ENCODE peak calls at places on chromosomes 6 and 20, in six cellular contexts. N is colonic mucosa, M is fibroblast of the aortic adventitia, Z is lower lobe of right lung, W is tibial artery, E is uterus. V is an unnamed sample.

GRCh38 chr6:158629376-158630221 is 14.9 kb downstream of the DYNLT1 start:
- DNase-seq in N (peak), M (no peak), Z (no peak), W (no peak), E (no peak), V (no peak)

GRCh38 chr6:128694303-128695009 is 174.1 kb upstream of the PTPRK start:
- DNase-seq in N (no peak), M (no peak), Z (no peak), W (no peak), E (no peak), V (no peak)

GRCh38 chr6:155340464-155341129 is 26.3 kb upstream of the TFB1M start:
- DNase-seq in N (no peak), M (peak), Z (no peak), W (no peak), E (no peak), V (peak)

GRCh38 chr20:39800548-39800947 is 838.4 kb downstream of the DHX35 start:
- DNase-seq in N (no peak), M (peak), Z (no peak), W (peak), E (peak), V (peak)

GRCh38 chr6:156780117-156780641 is 3.0 kb downstream of the ARID1B start:
- DNase-seq in N (peak), M (peak), Z (no peak), W (peak), E (peak), V (peak)

GRCh38 chr6:166784691-166785090 is 157.6 kb upstream of the RPS6KA2 start:
- DNase-seq in N (no peak), M (no peak), Z (no peak), W (no peak), E (no peak), V (peak)

GRCh38 chr20:59825944-59826759 is 107.3 kb downstream of the SYCP2 start:
- DNase-seq in N (peak), M (no peak), Z (peak), W (no peak), E (no peak), V (peak)

GRCh38 chr20:55514498-55514897 is 490.8 kb downstream of the CBLN4 start:
- DNase-seq in N (no peak), M (no peak), Z (no peak), W (no peak), E (no peak), V (peak)

GRCh38 chr6:157020398-157021266 is 243.5 kb downstream of the ARID1B start:
- DNase-seq in N (peak), M (peak), Z (no peak), W (no peak), E (peak), V (peak)

GRCh38 chr6:100845676-100846075 is 35.5 kb downstream of the ASCC3 start:
- DNase-seq in N (no peak), M (no peak), Z (no peak), W (no peak), E (no peak), V (no peak)

GRCh38 chr6:5401845-5402738 is 140.8 kb downstream of the FARS2 start:
- DNase-seq in N (no peak), M (peak), Z (no peak), W (no peak), E (no peak), V (peak)

GRCh38 chr6:141963543-141964295 is 169.0 kb upstream of the GJE1 start:
- DNase-seq in N (no peak), M (no peak), Z (no peak), W (no peak), E (no peak), V (peak)

GRCh38 chr6:25232478-25232877 is 46.7 kb upstream of the CARMIL1 start:
- DNase-seq in N (no peak), M (peak), Z (no peak), W (no peak), E (no peak), V (no peak)

GRCh38 chr6:74273541-74273940 is 577.5 kb downstream of the CD109 start:
- DNase-seq in N (no peak), M (no peak), Z (no peak), W (no peak), E (no peak), V (no peak)

GRCh38 chr6:63640062-63640461 is 4.5 kb downstream of the PHF3 start:
- DNase-seq in N (no peak), M (peak), Z (no peak), W (no peak), E (no peak), V (peak)

GRCh38 chr6:25266425-25267135 is 12.6 kb upstream of the CARMIL1 start:
- DNase-seq in N (no peak), M (peak), Z (no peak), W (no peak), E (no peak), V (no peak)

GRCh38 chr6:110951986-110952794 is 6.3 kb upstream of the GTF3C6 start:
- DNase-seq in N (no peak), M (peak), Z (no peak), W (no peak), E (no peak), V (peak)

GRCh38 chr6:109672827-109673226 is 18.2 kb downstream of the AK9 start:
- DNase-seq in N (no peak), M (no peak), Z (no peak), W (no peak), E (no peak), V (no peak)

GRCh38 chr20:16538779-16539178 is 34.5 kb downstream of the KIF16B start:
- DNase-seq in N (no peak), M (no peak), Z (no peak), W (no peak), E (no peak), V (no peak)

DNA sequence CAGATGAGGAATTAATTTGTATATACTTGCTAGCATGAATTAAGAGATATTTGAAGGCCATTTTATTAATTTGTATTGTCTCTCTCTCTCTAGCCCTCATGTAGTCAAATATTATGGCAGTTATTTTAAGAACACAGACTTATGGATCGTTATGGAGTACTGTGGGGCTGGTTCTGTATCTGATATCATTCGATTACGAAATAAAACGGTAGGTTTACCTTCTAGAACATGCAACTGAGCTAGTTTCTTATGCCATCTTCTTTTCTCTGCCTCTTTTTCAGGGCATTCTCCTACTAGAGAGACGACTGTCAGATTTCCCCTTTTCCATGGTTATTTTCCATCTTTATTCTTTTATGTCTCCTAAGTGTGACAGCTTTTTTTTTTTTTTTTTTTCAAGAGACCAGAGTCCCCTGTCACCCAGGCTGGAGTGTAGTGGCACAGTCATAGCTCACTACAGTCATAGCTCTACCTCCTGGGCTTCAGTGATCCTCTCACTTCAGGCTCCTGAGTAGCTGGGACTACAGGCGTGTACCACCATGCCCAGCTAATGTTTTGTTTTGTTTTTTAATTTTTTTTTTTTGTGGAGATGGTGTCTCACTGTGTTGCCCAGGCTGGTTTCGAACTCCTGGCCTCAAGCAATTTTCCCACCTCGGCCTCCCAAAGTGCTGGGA is 15.6 kb downstream of the STK4 start:
- DNase-seq in N (no peak), M (no peak), Z (no peak), W (no peak), E (no peak), V (no peak)
- H3K4me3 ChIP-seq in N (no peak), M (no peak), Z (no peak), W (no peak), E (no peak), V (no peak)

GRCh38 chr20:41468994-41469600 is 102.5 kb upstream of the EMILIN3 start:
- DNase-seq in N (no peak), M (no peak), Z (no peak), W (no peak), E (no peak), V (no peak)

GRCh38 chr20:41470362-41471095 is 103.9 kb upstream of the EMILIN3 start:
- DNase-seq in N (no peak), M (no peak), Z (no peak), W (no peak), E (no peak), V (no peak)

GRCh38 chr20:41467690-41468089 is 101.1 kb upstream of the EMILIN3 start:
- DNase-seq in N (no peak), M (no peak), Z (no peak), W (no peak), E (no peak), V (peak)

GRCh38 chr20:41469868-41470267 is 103.2 kb upstream of the EMILIN3 start:
- DNase-seq in N (no peak), M (no peak), Z (no peak), W (no peak), E (peak), V (no peak)

GRCh38 chr20:41466836-41467619 is 100.4 kb upstream of the EMILIN3 start:
- DNase-seq in N (no peak), M (no peak), Z (no peak), W (no peak), E (no peak), V (no peak)
- TF ChIP-seq CTCF in N (no peak), M (no peak), Z (no peak), W (no peak), E (no peak), V (no peak)

DNA sequence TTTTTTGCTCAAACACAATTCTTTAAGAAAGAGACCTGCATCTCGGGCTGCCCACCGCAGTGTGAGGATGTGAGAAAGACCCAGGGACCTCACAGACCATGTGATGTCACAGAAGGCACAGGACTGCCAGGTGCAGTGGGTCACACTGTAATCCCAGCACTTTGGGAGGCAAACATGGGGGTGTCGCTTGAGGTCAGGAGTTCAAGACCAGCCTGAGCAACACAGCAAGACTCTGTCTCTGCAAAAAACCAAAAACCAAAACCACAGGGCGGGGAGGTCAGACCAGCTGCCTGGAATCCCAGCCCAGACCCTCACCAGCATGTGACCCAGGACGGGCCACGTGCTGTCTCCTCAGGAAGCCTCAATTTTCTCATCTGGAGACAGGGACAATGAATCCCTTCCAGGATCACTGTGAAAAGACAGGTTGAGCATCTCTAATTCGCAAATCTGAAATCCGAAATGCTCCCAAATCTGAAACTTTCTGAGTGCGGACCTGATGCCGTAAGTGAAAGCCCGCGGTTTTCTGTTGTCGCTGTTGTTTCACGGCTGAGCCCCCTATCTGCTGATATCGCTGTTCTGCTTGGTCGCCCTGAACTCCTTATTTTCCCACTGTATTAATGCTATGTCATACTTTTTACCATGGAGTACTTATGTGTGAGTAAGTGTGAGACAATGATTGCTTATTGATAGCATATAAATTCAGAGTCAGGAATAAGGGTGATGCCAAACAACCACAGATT is 159.5 kb upstream of the PTPN1 start:
- DNase-seq in N (no peak), M (no peak), Z (no peak), W (no peak), E (no peak), V (no peak)
- H3K4me3 ChIP-seq in N (no peak), M (no peak), Z (no peak), W (no peak), E (no peak), V (no peak)

DNA sequence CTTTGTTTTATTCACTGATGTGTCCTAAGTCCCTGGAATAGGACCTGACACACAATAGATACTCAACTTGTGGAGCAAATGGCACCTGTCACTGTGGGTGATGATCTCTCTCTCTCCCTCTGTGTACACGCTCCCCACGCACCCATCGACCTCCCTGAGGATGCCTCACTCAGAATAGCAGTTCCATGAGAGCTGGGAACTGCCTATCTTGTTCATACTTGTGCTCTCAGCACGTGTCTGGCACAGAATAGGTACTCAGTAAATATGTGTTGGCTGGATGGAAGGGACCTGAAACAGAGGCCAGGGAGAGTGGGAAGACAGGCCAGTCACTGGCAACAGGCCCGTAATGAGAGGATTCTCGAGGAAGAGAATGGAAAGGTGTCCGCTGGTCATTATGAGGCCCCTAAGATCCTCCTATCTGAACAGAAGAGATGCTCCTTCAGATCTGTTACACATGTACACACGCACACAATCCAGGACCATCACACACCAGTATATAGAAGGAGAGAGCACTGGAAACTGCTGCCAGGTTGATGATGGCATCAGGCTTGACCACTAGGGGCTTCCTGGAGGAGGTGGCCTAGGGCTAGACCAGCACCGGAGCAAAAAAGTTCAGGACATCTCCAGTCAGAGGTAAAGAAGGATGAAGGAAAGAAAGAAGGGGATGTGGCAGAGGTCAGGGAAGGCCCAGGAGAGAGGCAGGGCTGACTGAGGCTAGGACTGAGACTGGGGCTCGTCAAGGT is 30.9 kb downstream of the VEGFA start:
- DNase-seq in N (no peak), M (no peak), Z (no peak), W (no peak), E (no peak), V (no peak)
- TF ChIP-seq CTCF in N (no peak), M (no peak), Z (no peak), W (no peak), E (no peak), V (peak)

DNA sequence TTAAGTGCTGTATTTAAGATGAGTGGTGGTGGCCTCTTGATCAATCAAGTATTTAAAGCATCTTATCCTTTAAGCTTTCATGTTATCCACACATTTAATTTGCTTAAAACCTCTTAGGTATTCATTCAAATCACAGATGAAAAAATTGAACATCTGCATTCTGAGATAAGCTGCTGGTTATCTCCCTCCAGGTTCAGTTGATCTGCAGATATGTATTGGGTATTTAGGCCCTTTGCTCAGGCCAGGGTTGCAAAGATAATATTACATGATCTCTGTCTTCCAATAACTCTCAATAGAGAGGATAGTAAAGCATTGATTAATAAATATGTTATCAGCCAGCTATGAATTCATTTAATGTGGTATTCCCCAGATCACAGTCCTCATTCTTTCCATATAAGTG is 45.9 kb downstream of the RPS12 start:
- DNase-seq in N (no peak), M (no peak), Z (no peak), W (no peak), E (no peak), V (no peak)
- H3K4me3 ChIP-seq in N (no peak), M (no peak), Z (no peak), W (no peak), E (no peak), V (no peak)

DNA sequence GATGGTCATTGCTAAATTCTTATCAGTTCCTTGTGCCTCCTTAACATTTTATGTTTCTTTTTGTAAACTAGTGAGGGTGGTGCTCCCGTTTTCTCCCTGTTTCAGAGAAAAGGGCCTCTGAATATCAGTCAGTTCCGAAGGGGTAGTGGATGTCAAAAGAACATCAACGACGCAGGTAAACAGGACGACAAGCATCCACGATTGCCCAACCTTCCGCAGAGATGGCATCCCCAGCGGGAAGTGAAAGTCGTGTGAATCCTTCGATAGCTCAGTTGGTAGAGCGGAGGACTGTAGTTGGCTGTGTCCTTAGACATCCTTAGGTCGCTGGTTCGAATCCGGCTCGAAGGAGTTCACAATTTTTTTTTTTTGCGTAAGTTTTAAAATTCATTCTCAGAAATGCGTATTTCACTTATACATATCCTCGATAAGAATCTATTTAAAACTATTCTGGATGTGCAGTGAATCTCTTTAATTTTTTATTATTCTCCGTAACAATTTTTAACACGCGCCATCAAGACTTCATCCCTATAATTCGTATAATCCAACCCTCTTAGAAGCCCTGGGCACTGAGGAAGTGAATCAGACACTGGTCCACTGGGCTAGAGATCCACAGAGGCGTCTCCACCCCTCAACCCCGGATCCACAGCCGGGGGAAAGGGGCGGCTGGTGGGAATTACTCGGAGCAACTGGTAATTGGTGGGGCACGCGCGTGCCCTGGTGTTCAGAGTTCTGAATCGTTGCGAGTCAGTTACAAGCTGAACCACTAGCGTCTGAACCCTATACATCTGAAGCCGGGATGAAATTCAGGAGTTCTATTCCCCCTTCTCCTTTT is 27.9 kb upstream of the ABT1 start:
- DNase-seq in N (peak), M (peak), Z (peak), W (peak), E (peak), V (peak)
- TF ChIP-seq CTCF in N (no peak), M (peak), Z (peak), W (no peak), E (no peak), V (peak)

GRCh38 chr6:168300975-168301647 is 18.5 kb downstream of the DACT2 start:
- DNase-seq in N (no peak), M (no peak), Z (no peak), W (no peak), E (no peak), V (no peak)

GRCh38 chr6:168301648-168302398 is 17.8 kb downstream of the DACT2 start:
- DNase-seq in N (peak), M (no peak), Z (no peak), W (no peak), E (no peak), V (no peak)

GRCh38 chr6:168304752-168305015 is 14.9 kb downstream of the DACT2 start:
- DNase-seq in N (no peak), M (no peak), Z (no peak), W (no peak), E (no peak), V (no peak)

GRCh38 chr6:168303982-168304751 is 15.4 kb downstream of the DACT2 start:
- DNase-seq in N (no peak), M (no peak), Z (no peak), W (no peak), E (no peak), V (no peak)

GRCh38 chr6:168302534-168302933 is 17.0 kb downstream of the DACT2 start:
- DNase-seq in N (peak), M (no peak), Z (no peak), W (no peak), E (no peak), V (no peak)
- H3K4me3 ChIP-seq in N (no peak), M (no peak), Z (no peak), W (no peak), E (no peak), V (no peak)